ENCODE peak calls at places on chromosomes 5 and 9, in five cellular contexts. H, I, D, L and R are unnamed samples.

GRCh38 chr5:150567031-150567680 is 59.2 kb downstream of the NDST1 start:
- DNase-seq in L (no peak), I (no peak), D (no peak), H (no peak), R (no peak)

GRCh38 chr9:37918665-37919165 is 14.8 kb upstream of the SLC25A51 start:
- DNase-seq in L (no peak), I (no peak), D (no peak), H (no peak), R (no peak)

GRCh38 chr9:37949576-37949975 is 45.6 kb upstream of the SLC25A51 start:
- DNase-seq in D (no peak), I (no peak), L (no peak), H (no peak), R (no peak)

GRCh38 chr5:58462154-58462553 is 2.3 kb upstream of the PLK2 start:
- DNase-seq in I (no peak), D (no peak), H (no peak), L (peak), R (no peak)

GRCh38 chr9:73200694-73201432 is 49.2 kb downstream of the ANXA1 start:
- DNase-seq in D (no peak), L (peak), H (no peak), I (peak), R (peak)

GRCh38 chr9:81132318-81132717 is 557.0 kb downstream of the TLE1 start:
- DNase-seq in H (no peak), L (no peak), I (no peak), D (no peak), R (no peak)

GRCh38 chr9:88773119-88773518 is 218.1 kb upstream of the S1PR3 start:
- DNase-seq in H (no peak), L (no peak), D (no peak), I (no peak), R (no peak)

GRCh38 chr5:169149317-169149716 is 151.6 kb downstream of the SLIT3 start:
- DNase-seq in H (no peak), L (peak), I (peak), D (no peak), R (no peak)

GRCh38 chr9:89663264-89663970 is 58.6 kb downstream of the GADD45G start:
- DNase-seq in D (no peak), L (no peak), I (no peak), H (no peak), R (no peak)

GRCh38 chr9:114853071-114853865 is 47.4 kb upstream of the TNFSF15 start:
- DNase-seq in D (no peak), I (no peak), L (no peak), H (no peak), R (no peak)

GRCh38 chr5:14581891-14582796 is 552 bp downstream of the OTULINL start:
- DNase-seq in D (no peak), H (peak), I (peak), L (no peak), R (peak)

GRCh38 chr5:12312343-12312742 is 408.1 kb upstream of the CTNND2 start:
- DNase-seq in I (no peak), D (no peak), L (no peak), H (no peak), R (no peak)

GRCh38 chr9:6564370-6564769 is 81.2 kb downstream of the GLDC start:
- DNase-seq in H (no peak), L (no peak), D (no peak), I (no peak), R (no peak)

GRCh38 chr9:8025532-8025931 is 226.0 kb upstream of the DMAC1 start:
- DNase-seq in D (no peak), I (no peak), L (no peak), H (no peak), R (no peak)

GRCh38 chr5:88401671-88402070 is 133.0 kb upstream of the TMEM161B start:
- DNase-seq in H (no peak), D (no peak), I (no peak), L (no peak), R (no peak)

GRCh38 chr9:114283551-114284111 is 39.3 kb upstream of the ORM1 start:
- DNase-seq in H (no peak), L (no peak), I (no peak), D (no peak), R (no peak)

GRCh38 chr5:97267767-97268166 is 84.7 kb upstream of the RIOK2 start:
- DNase-seq in I (no peak), D (no peak), L (no peak), H (no peak), R (no peak)

GRCh38 chr5:864492-865167 is 13.8 kb upstream of the ZDHHC11 start:
- DNase-seq in L (no peak), I (no peak), H (no peak), D (no peak), R (no peak)

GRCh38 chr9:81113408-81114124 is 575.8 kb downstream of the TLE1 start:
- DNase-seq in I (no peak), H (no peak), D (no peak), L (no peak), R (no peak)

GRCh38 chr5:75368391-75368790 is 31.4 kb downstream of the HMGCR start:
- DNase-seq in H (no peak), L (no peak), D (no peak), I (no peak), R (no peak)

GRCh38 chr9:128101690-128102089 is 25.8 kb downstream of the PTGES2 start:
- DNase-seq in I (no peak), H (no peak), D (no peak), L (no peak), R (no peak)

GRCh38 chr5:68224561-68225187 is 9.1 kb downstream of the PIK3R1 start:
- DNase-seq in I (no peak), L (no peak), D (no peak), H (no peak), R (no peak)

GRCh38 chr9:4062966-4063365 is 236.9 kb downstream of the GLIS3 start:
- DNase-seq in D (no peak), I (no peak), L (no peak), H (no peak), R (no peak)

GRCh38 chr9:69134412-69134811 is 39.7 kb upstream of the TJP2 start:
- DNase-seq in D (no peak), I (no peak), H (no peak), L (no peak), R (no peak)

GRCh38 chr9:69131682-69132081 is 42.4 kb upstream of the TJP2 start:
- DNase-seq in I (no peak), L (peak), D (no peak), H (no peak), R (no peak)

GRCh38 chr9:69132391-69132790 is 41.7 kb upstream of the TJP2 start:
- DNase-seq in L (no peak), I (no peak), D (no peak), H (no peak), R (no peak)

GRCh38 chr9:69136185-69136584 is 37.9 kb upstream of the TJP2 start:
- DNase-seq in I (no peak), L (no peak), D (no peak), H (no peak), R (no peak)

GRCh38 chr9:69130456-69131441 is 43.3 kb upstream of the TJP2 start:
- DNase-seq in D (no peak), L (no peak), I (no peak), H (no peak), R (no peak)
- TF ChIP-seq SUZ12 in D (no peak), L (no peak), I (no peak), H (no peak), R (no peak)

GRCh38 chr5:60479542-60479941 is 220.4 kb downstream of the DEPDC1B start:
- DNase-seq in L (no peak), D (no peak), I (no peak), H (no peak), R (no peak)

GRCh38 chr5:60487885-60488425 is 212.0 kb downstream of the DEPDC1B start:
- DNase-seq in I (peak), H (no peak), D (no peak), L (peak), R (no peak)

GRCh38 chr5:60482301-60482700 is 217.7 kb downstream of the DEPDC1B start:
- DNase-seq in H (no peak), L (no peak), D (no peak), I (no peak), R (no peak)

GRCh38 chr5:60487466-60487865 is 212.5 kb downstream of the DEPDC1B start:
- DNase-seq in L (peak), I (no peak), H (no peak), D (no peak), R (no peak)

DNA sequence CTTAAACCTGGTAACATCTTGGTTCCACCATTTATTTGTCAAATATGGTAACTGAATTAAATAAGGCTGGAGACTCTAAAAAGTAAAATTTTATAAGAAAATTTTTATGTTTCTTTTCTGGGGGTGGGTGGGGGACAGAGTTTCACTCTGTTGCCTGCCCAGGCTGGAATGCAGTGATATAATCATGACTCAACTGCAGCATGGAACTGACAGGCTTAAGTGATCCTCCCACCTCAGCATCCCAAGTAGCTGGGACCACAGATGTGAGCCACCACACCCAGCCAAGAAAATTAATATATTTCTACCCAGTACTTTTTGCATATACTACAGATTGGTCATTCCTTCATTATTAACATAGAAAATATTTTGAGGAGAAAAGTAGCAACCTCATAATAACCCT is 216.9 kb downstream of the DEPDC1B start:
- DNase-seq in D (no peak), L (no peak), I (no peak), H (no peak), R (no peak)
- TF ChIP-seq SUZ12 in D (no peak), L (no peak), I (no peak), H (no peak), R (no peak)

DNA sequence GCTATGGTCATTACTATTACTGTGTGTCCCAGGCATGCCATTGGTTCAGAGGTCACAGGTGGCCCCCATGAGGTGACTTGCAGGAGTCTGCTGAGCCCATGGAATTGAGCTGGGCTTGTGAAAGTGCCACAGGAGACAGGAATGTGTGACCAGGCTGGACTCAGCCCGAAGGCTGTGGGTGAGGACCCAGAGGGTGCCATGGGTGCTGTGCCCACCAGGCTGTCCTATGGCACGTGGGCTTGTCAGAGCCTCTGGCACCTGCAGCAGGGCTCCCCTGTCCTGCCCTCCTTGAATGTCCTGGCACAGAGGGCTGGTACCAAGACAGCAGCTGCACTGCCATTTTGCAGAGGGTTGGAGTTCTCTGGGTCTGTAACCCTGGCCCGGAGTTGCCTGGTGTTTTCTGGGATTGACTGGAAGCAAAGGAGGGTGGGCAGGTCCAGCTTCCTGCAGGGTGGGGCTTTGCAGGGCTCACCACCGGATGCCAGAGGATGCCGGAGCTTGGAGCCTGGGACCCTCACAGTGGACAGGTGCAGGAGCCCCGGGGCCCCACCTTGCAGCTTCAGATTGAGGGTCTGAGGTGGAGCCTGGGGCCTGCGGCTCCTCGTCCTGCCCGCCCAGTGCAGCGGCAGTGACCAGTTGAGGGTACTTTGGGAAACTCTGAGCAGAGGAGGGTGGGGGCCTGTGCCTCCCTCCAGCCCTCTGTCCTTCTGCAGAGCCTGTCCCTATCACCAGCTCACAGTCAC is 14.2 kb downstream of the COL5A1 start:
- DNase-seq in D (no peak), I (no peak), H (no peak), L (no peak), R (no peak)
- TF ChIP-seq SUZ12 in D (no peak), I (no peak), H (no peak), L (no peak), R (no peak)

GRCh38 chr9:95481000-95481399 is 35.8 kb downstream of the PTCH1 start:
- DNase-seq in H (no peak), L (no peak), D (peak), I (no peak), R (no peak)

GRCh38 chr9:95480346-95480745 is 36.4 kb downstream of the PTCH1 start:
- DNase-seq in D (no peak), H (no peak), L (no peak), I (no peak), R (no peak)

GRCh38 chr9:95477885-95478790 is 38.6 kb downstream of the PTCH1 start:
- DNase-seq in I (no peak), H (no peak), L (no peak), D (no peak), R (no peak)

GRCh38 chr9:95483431-95483830 is 33.3 kb downstream of the PTCH1 start:
- DNase-seq in D (no peak), I (no peak), L (no peak), H (no peak), R (no peak)

DNA sequence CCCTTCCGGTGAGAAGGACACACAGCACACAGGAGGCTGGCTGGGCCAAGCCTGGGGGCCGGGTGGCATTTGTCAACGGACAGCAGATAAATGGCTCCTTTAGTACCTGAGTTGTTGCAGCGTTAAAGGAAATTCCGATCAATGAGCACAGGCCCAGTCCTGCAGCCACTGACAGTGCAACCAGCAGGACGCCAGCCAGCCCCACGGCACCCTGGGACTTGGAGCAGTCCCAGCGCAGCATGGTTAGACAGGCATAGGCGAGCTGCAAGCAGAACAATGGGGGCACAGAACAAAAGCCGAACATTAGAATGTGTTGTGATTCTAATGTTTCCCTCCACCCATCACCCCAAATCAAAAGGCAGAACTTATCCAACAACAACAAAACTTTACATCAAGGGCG is 39.3 kb downstream of the PTCH1 start:
- DNase-seq in I (no peak), D (no peak), L (no peak), H (no peak), R (no peak)
- TF ChIP-seq SUZ12 in I (no peak), D (no peak), L (no peak), H (no peak), R (no peak)

GRCh38 chr5:144194148-144194547 is 23.5 kb downstream of the KCTD16 start:
- DNase-seq in D (no peak), H (no peak), I (no peak), L (no peak), R (no peak)
- TF ChIP-seq SUZ12 in D (no peak), H (no peak), I (no peak), L (no peak), R (no peak)

GRCh38 chr9:78821126-78821822 is 524.3 kb downstream of the PSAT1 start:
- DNase-seq in I (peak), H (no peak), L (peak), D (no peak), R (peak)
- TF ChIP-seq SUZ12 in I (no peak), H (no peak), L (no peak), D (no peak), R (no peak)

GRCh38 chr9:75798484-75798883 is 92.0 kb upstream of the PCSK5 start:
- DNase-seq in L (no peak), H (no peak), I (no peak), D (no peak), R (no peak)

GRCh38 chr9:75797181-75797580 is 93.3 kb upstream of the PCSK5 start:
- DNase-seq in H (no peak), L (no peak), D (no peak), I (no peak), R (no peak)

GRCh38 chr9:75803130-75803529 is 87.3 kb upstream of the PCSK5 start:
- DNase-seq in L (no peak), D (no peak), H (no peak), I (no peak), R (no peak)
- TF ChIP-seq SUZ12 in L (no peak), D (no peak), H (no peak), I (no peak), R (no peak)

GRCh38 chr5:134611515-134611914 is 21.1 kb downstream of the SAR1B start:
- DNase-seq in L (no peak), H (no peak), I (no peak), D (no peak), R (no peak)

GRCh38 chr5:134610715-134611114 is 21.9 kb downstream of the SAR1B start:
- DNase-seq in D (no peak), L (no peak), H (no peak), I (no peak), R (no peak)

GRCh38 chr5:134608555-134608954 is 24.1 kb downstream of the SAR1B start:
- DNase-seq in H (no peak), I (no peak), L (no peak), D (no peak), R (no peak)

GRCh38 chr5:134606726-134607125 is 25.9 kb downstream of the SAR1B start:
- DNase-seq in D (no peak), I (no peak), L (no peak), H (no peak), R (no peak)

GRCh38 chr5:134609232-134609851 is 23.3 kb downstream of the SAR1B start:
- DNase-seq in H (no peak), L (no peak), D (peak), I (no peak), R (no peak)
- TF ChIP-seq SUZ12 in H (no peak), L (no peak), D (no peak), I (no peak), R (no peak)